ENCODE peak calls at places on chromosome 20, in four cellular contexts. One of them, this sample, is unnamed.

GRCh38 chr20:15547109-15547508 is 1026.1 kb downstream of the KIF16B start:
- DNase-seq in K562: no peak
- DNase-seq in HepG2: no peak
- DNase-seq in GM12878: no peak
- DNase-seq in this sample: no peak

GRCh38 chr20:35306931-35307517 is 14.8 kb upstream of the FAM83C start:
- DNase-seq in K562: peak; percentile 63
- DNase-seq in HepG2: peak; percentile 80
- DNase-seq in GM12878: no peak
- DNase-seq in this sample: peak; percentile 71

GRCh38 chr20:57622579-57623381 is 2.6 kb upstream of the ZBP1 start:
- DNase-seq in K562: peak; percentile 66
- DNase-seq in HepG2: peak; percentile 41
- DNase-seq in GM12878: no peak
- DNase-seq in this sample: peak; percentile 84

GRCh38 chr20:48606841-48607543 is 220.8 kb downstream of the PREX1 start:
- DNase-seq in K562: no peak
- DNase-seq in HepG2: no peak
- DNase-seq in GM12878: no peak
- DNase-seq in this sample: no peak

GRCh38 chr20:5654557-5654956 is 95.6 kb upstream of the SHLD1 start:
- DNase-seq in K562: no peak
- DNase-seq in HepG2: peak; percentile 93
- DNase-seq in GM12878: no peak
- DNase-seq in this sample: no peak

GRCh38 chr20:25545171-25545570 is 40.2 kb downstream of the NINL start:
- DNase-seq in K562: no peak
- DNase-seq in HepG2: no peak
- DNase-seq in GM12878: no peak
- DNase-seq in this sample: no peak

GRCh38 chr20:58722877-58723627 is 30.5 kb downstream of the NPEPL1 start:
- DNase-seq in K562: no peak
- DNase-seq in HepG2: no peak
- DNase-seq in GM12878: no peak
- DNase-seq in this sample: no peak

GRCh38 chr20:24910461-24910860 is 38.6 kb upstream of the CST7 start:
- DNase-seq in K562: no peak
- DNase-seq in HepG2: no peak
- DNase-seq in GM12878: no peak
- DNase-seq in this sample: no peak

GRCh38 chr20:3661836-3662665 is 1.1 kb downstream of the GFRA4 start:
- DNase-seq in K562: no peak
- DNase-seq in HepG2: no peak
- DNase-seq in GM12878: no peak
- DNase-seq in this sample: no peak

GRCh38 chr20:47319517-47320252 is 36.8 kb downstream of the ZMYND8 start:
- DNase-seq in K562: no peak
- DNase-seq in HepG2: no peak
- DNase-seq in GM12878: no peak
- DNase-seq in this sample: no peak

GRCh38 chr20:57374931-57375651 is 16.1 kb upstream of the RBM38 start:
- DNase-seq in K562: no peak
- DNase-seq in HepG2: no peak
- DNase-seq in GM12878: no peak
- DNase-seq in this sample: no peak

GRCh38 chr20:4439461-4439860 is 282.2 kb upstream of the PRND start:
- DNase-seq in K562: no peak
- DNase-seq in HepG2: no peak
- DNase-seq in GM12878: no peak
- DNase-seq in this sample: no peak

GRCh38 chr20:31517373-31517772 is 3.1 kb downstream of the HM13 start:
- DNase-seq in K562: peak; percentile 38
- DNase-seq in HepG2: peak; percentile 91
- DNase-seq in GM12878: no peak
- DNase-seq in this sample: peak; percentile 57

GRCh38 chr20:57748601-57749130 is 38.9 kb upstream of the PMEPA1 start:
- DNase-seq in K562: no peak
- DNase-seq in HepG2: peak; percentile 38
- DNase-seq in GM12878: peak; percentile 45
- DNase-seq in this sample: peak; percentile 96

GRCh38 chr20:539848-540247 is 3.7 kb downstream of the CSNK2A1 start:
- DNase-seq in K562: peak; percentile 18
- DNase-seq in HepG2: peak; percentile 51
- DNase-seq in GM12878: no peak
- DNase-seq in this sample: no peak

GRCh38 chr20:36336838-36337478 is 30.8 kb downstream of the DLGAP4 start:
- DNase-seq in K562: peak; percentile 27
- DNase-seq in HepG2: no peak
- DNase-seq in GM12878: no peak
- DNase-seq in this sample: peak; percentile 62

GRCh38 chr20:50400705-50401045 is 109.5 kb upstream of the PTPN1 start:
- DNase-seq in K562: no peak
- DNase-seq in HepG2: no peak
- DNase-seq in GM12878: no peak
- DNase-seq in this sample: no peak

GRCh38 chr20:381581-382290 is 1.2 kb downstream of the TRIB3 start:
- DNase-seq in K562: peak; percentile 75
- DNase-seq in HepG2: peak; percentile 85
- DNase-seq in GM12878: peak; percentile 48
- DNase-seq in this sample: peak; percentile 88

GRCh38 chr20:15699431-15700146 is 873.7 kb downstream of the KIF16B start:
- DNase-seq in K562: no peak
- DNase-seq in HepG2: no peak
- DNase-seq in GM12878: no peak
- DNase-seq in this sample: no peak

GRCh38 chr20:37389241-37389747 is 43.4 kb downstream of the SRC start:
- DNase-seq in K562: no peak
- DNase-seq in HepG2: no peak
- DNase-seq in GM12878: no peak
- DNase-seq in this sample: peak; percentile 28

GRCh38 chr20:37882961-37883712 is 19.8 kb upstream of the VSTM2L start:
- DNase-seq in K562: no peak
- DNase-seq in HepG2: peak; percentile 56
- DNase-seq in GM12878: no peak
- DNase-seq in this sample: no peak

GRCh38 chr20:43940518-43941225 is 26.0 kb downstream of the TOX2 start:
- DNase-seq in K562: no peak
- DNase-seq in HepG2: no peak
- DNase-seq in GM12878: no peak
- DNase-seq in this sample: no peak

GRCh38 chr20:40245829-40246228 is 443.2 kb downstream of the MAFB start:
- DNase-seq in K562: no peak
- DNase-seq in HepG2: no peak
- DNase-seq in GM12878: no peak
- DNase-seq in this sample: no peak

GRCh38 chr20:35663813-35664543 is 722 bp downstream of the CPNE1 start:
- DNase-seq in K562: peak; percentile 32
- DNase-seq in HepG2: peak; percentile 61
- DNase-seq in GM12878: no peak
- DNase-seq in this sample: peak; percentile 59

GRCh38 chr20:6851136-6851535 is 83.7 kb downstream of the BMP2 start:
- DNase-seq in K562: no peak
- DNase-seq in HepG2: no peak
- DNase-seq in GM12878: no peak
- DNase-seq in this sample: no peak

GRCh38 chr20:16877053-16877554 is 128.9 kb downstream of the OTOR start:
- DNase-seq in K562: no peak
- DNase-seq in HepG2: no peak
- DNase-seq in GM12878: no peak
- DNase-seq in this sample: no peak

GRCh38 chr20:43430265-43430664 is 27.4 kb upstream of the SRSF6 start:
- DNase-seq in K562: no peak
- DNase-seq in HepG2: no peak
- DNase-seq in GM12878: no peak
- DNase-seq in this sample: no peak

GRCh38 chr20:50286609-50287008 is 96.0 kb downstream of the CEBPB start:
- DNase-seq in K562: peak; percentile 84
- DNase-seq in HepG2: no peak
- DNase-seq in GM12878: no peak
- DNase-seq in this sample: peak; percentile 67

GRCh38 chr20:54041336-54041735 is 29.1 kb downstream of the BCAS1 start:
- DNase-seq in K562: no peak
- DNase-seq in HepG2: no peak
- DNase-seq in GM12878: no peak
- DNase-seq in this sample: no peak
- TF ChIP-seq ZBTB33 in K562: no peak
- TF ChIP-seq ZBTB33 in HepG2: no peak
- TF ChIP-seq ZBTB33 in GM12878: no peak
- TF ChIP-seq ZBTB33 in this sample: no peak

DNA sequence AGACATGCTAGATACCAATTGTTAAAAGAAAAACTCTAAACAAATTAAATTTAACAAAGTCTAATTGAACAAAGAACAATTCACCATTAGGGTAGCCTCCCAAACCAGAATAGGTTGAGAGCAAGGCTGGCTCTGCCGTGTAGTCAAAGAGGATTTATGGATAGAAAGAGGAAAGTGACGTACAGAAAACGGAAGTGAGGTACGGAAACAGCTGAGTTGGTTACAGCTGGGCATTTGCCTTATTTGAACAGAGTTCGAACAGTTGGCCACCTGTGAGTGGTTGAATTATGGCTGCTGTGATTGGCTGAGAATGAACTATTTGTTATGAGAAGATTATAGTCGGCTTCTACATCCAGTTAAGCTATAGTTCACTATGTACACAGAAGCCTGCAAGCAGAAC is 18.5 kb upstream of the ISM1 start:
- DNase-seq in K562: no peak
- DNase-seq in HepG2: peak; percentile 47
- DNase-seq in GM12878: no peak
- DNase-seq in this sample: no peak
- TF ChIP-seq CHD2 in K562: no peak
- TF ChIP-seq CHD2 in HepG2: no peak
- TF ChIP-seq CHD2 in GM12878: no peak
- TF ChIP-seq CHD2 in this sample: no peak

DNA sequence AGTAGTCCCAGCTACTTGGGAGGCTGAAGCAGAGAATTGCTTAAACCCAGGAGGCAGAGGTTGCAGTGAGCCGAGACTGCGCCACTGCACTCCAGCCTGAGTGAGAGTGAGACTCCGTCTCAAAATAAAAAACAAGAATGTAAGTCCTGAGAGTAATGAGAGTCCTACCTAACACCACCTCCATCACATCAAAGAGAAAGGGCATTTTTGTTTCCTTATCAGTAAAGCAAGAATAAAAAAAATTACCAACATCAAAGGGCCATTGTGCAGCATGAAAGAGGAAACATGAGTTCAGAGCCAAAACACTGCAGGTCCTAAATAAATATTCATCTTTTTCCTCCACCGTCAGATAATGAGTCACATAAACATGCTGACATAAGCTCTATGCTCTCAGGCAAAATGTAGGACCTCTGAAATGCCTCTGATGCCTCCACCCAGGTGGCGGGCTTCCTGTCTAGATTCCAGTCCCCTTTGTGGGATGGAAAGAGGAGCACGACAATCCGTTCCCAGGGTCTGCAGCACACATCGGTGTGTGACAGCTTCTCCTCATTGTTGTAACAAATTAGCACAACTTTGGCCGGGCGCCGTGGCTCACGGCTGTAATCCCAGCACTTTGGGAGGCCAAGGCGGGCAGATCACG is 7.2 kb downstream of the ATP9A start:
- DNase-seq in K562: no peak
- DNase-seq in HepG2: peak; percentile 100
- DNase-seq in GM12878: no peak
- DNase-seq in this sample: no peak
- TF ChIP-seq ZBTB33 in K562: no peak
- TF ChIP-seq ZBTB33 in HepG2: peak; percentile 85
- TF ChIP-seq ZBTB33 in GM12878: no peak
- TF ChIP-seq ZBTB33 in this sample: no peak

DNA sequence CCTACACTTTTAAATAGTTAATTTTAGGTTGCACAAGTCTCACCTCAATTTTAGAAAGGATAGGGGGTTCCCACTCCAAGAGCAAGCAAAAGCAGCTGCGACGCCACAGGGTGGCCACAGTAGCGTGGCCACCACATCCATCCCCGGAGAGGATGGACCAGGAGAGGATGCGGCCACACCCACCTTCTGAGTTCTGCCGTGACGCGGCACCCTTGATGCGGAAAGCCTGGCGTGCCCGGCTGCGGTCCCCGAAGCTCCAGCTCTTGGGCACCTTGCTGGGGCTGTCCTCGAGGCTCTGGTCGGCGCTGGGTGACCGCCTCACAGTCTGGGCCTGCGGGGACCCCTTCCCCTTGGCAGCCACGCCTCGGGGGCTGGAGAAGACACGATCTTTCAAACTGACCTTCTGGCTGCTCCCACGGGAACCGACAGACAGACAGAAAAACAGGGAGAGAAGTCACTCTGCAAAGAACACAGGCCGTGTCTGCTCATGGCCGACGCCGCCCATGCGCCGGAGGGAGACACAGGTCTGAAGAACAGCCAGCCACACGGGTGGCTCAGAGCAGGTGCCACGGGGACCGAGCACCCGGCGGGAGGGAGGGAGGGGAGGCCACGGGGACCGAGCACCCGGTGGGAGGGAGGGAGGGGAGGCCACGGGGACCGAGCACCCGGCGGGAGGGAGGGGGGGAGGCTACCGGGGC is 53.7 kb upstream of the CHRNA4 start:
- DNase-seq in K562: peak; percentile 31
- DNase-seq in HepG2: no peak
- DNase-seq in GM12878: no peak
- DNase-seq in this sample: no peak
- TF ChIP-seq CHD2 in K562: no peak
- TF ChIP-seq CHD2 in HepG2: no peak
- TF ChIP-seq CHD2 in GM12878: no peak
- TF ChIP-seq CHD2 in this sample: no peak

GRCh38 chr20:10648651-10649050 is 25.1 kb downstream of the JAG1 start:
- DNase-seq in K562: no peak
- DNase-seq in HepG2: no peak
- DNase-seq in GM12878: peak; percentile 28
- DNase-seq in this sample: no peak
- TF ChIP-seq ZBTB33 in K562: no peak
- TF ChIP-seq ZBTB33 in HepG2: no peak
- TF ChIP-seq ZBTB33 in GM12878: no peak
- TF ChIP-seq ZBTB33 in this sample: no peak

This sample was measured in SK-N-SH.